ENCODE peak calls at places on chromosomes 1 and 21, in five cellular contexts. One of them, this sample, is unnamed.

GRCh38 chr1:104797982-104798381 is 1048.3 kb downstream of the AMY1C start:
- DNase-seq in retina: no peak
- DNase-seq in cardiac muscle cell: no peak
- DNase-seq in effector memory CD8-positive, alpha-beta T cell: no peak
- DNase-seq in NCI-H1105: no peak
- DNase-seq in this sample: no peak

GRCh38 chr1:74763714-74764301 is 30.9 kb downstream of the TYW3 start:
- DNase-seq in cardiac muscle cell: no peak
- DNase-seq in effector memory CD8-positive, alpha-beta T cell: no peak
- DNase-seq in retina: no peak
- DNase-seq in NCI-H1105: no peak
- DNase-seq in this sample: no peak

GRCh38 chr1:209707308-209707707 is 2.7 kb downstream of the HSD11B1 start:
- DNase-seq in cardiac muscle cell: no peak
- DNase-seq in NCI-H1105: no peak
- DNase-seq in retina: no peak
- DNase-seq in effector memory CD8-positive, alpha-beta T cell: no peak
- DNase-seq in this sample: no peak

GRCh38 chr1:150092180-150092791 is 24.7 kb downstream of the VPS45 start:
- DNase-seq in cardiac muscle cell: no peak
- DNase-seq in NCI-H1105: no peak
- DNase-seq in effector memory CD8-positive, alpha-beta T cell: no peak
- DNase-seq in retina: no peak
- DNase-seq in this sample: no peak

GRCh38 chr1:215835951-215836350 is 268.8 kb downstream of the KCTD3 start:
- DNase-seq in effector memory CD8-positive, alpha-beta T cell: no peak
- DNase-seq in retina: no peak
- DNase-seq in cardiac muscle cell: peak
- DNase-seq in NCI-H1105: no peak
- DNase-seq in this sample: no peak

GRCh38 chr1:225611537-225612223 is 41.2 kb downstream of the ENAH start:
- DNase-seq in NCI-H1105: no peak
- DNase-seq in cardiac muscle cell: no peak
- DNase-seq in effector memory CD8-positive, alpha-beta T cell: no peak
- DNase-seq in retina: no peak
- DNase-seq in this sample: no peak

GRCh38 chr21:40047211-40047610 is 180.0 kb downstream of the PCP4 start:
- DNase-seq in retina: no peak
- DNase-seq in effector memory CD8-positive, alpha-beta T cell: no peak
- DNase-seq in cardiac muscle cell: no peak
- DNase-seq in NCI-H1105: no peak
- DNase-seq in this sample: no peak

GRCh38 chr1:43565600-43566360 is 35.1 kb downstream of the PTPRF start:
- DNase-seq in cardiac muscle cell: peak
- DNase-seq in effector memory CD8-positive, alpha-beta T cell: no peak
- DNase-seq in retina: peak
- DNase-seq in NCI-H1105: peak
- DNase-seq in this sample: no peak

GRCh38 chr1:218164930-218165686 is 120.0 kb upstream of the RRP15 start:
- DNase-seq in retina: no peak
- DNase-seq in cardiac muscle cell: peak
- DNase-seq in NCI-H1105: peak
- DNase-seq in effector memory CD8-positive, alpha-beta T cell: no peak
- DNase-seq in this sample: no peak

GRCh38 chr1:151002611-151003010 is 4.1 kb downstream of the MINDY1 start:
- DNase-seq in retina: no peak
- DNase-seq in cardiac muscle cell: no peak
- DNase-seq in NCI-H1105: no peak
- DNase-seq in effector memory CD8-positive, alpha-beta T cell: no peak
- DNase-seq in this sample: no peak

GRCh38 chr1:33334081-33334552 is 13.2 kb upstream of the A3GALT2 start:
- DNase-seq in retina: peak
- DNase-seq in NCI-H1105: no peak
- DNase-seq in effector memory CD8-positive, alpha-beta T cell: no peak
- DNase-seq in cardiac muscle cell: peak
- DNase-seq in this sample: no peak

GRCh38 chr1:180633092-180634045 is 1.5 kb downstream of the XPR1 start:
- DNase-seq in NCI-H1105: peak
- DNase-seq in cardiac muscle cell: peak
- DNase-seq in retina: no peak
- DNase-seq in effector memory CD8-positive, alpha-beta T cell: no peak
- DNase-seq in this sample: no peak

GRCh38 chr21:43908167-43908566 is 43.1 kb downstream of the AGPAT3 start:
- DNase-seq in NCI-H1105: no peak
- DNase-seq in effector memory CD8-positive, alpha-beta T cell: no peak
- DNase-seq in cardiac muscle cell: no peak
- DNase-seq in retina: no peak
- DNase-seq in this sample: no peak

GRCh38 chr1:203296456-203297073 is 8.8 kb upstream of the BTG2 start:
- DNase-seq in NCI-H1105: no peak
- DNase-seq in retina: no peak
- DNase-seq in effector memory CD8-positive, alpha-beta T cell: no peak
- DNase-seq in cardiac muscle cell: peak
- DNase-seq in this sample: no peak

GRCh38 chr1:204846546-204846945 is 24.1 kb upstream of the NFASC start:
- DNase-seq in effector memory CD8-positive, alpha-beta T cell: no peak
- DNase-seq in NCI-H1105: peak
- DNase-seq in retina: no peak
- DNase-seq in cardiac muscle cell: no peak
- DNase-seq in this sample: no peak

GRCh38 chr1:174713796-174714195 is 266.0 kb downstream of the GPR52 start:
- DNase-seq in effector memory CD8-positive, alpha-beta T cell: no peak
- DNase-seq in NCI-H1105: no peak
- DNase-seq in cardiac muscle cell: peak
- DNase-seq in retina: no peak
- DNase-seq in this sample: no peak

This sample was measured in RWPE2.